ENCODE peak calls at places on chromosomes 16 and 17, in seven cellular contexts. Q is keratinocyte; N is hypothalamus; F is AG10803; L is GM18507; I is upper lobe of right lung; K is stimulated activated CD4-positive, alpha-beta T cell treated with anti-CD3 and anti-CD28 coated beads, TNF-alpha, amount 100 ng/mL, for 24 hours. M is an unnamed sample.

GRCh38 chr17:7098802-7099459 is 15.7 kb downstream of the ASGR2 start:
- DNase-seq in K (no peak), Q (no peak), I (no peak), N (no peak), L (no peak), F (no peak), M (no peak)

GRCh38 chr16:53159781-53160436 is 105.1 kb downstream of the CHD9 start:
- DNase-seq in L (peak; percentile 7), K (peak; percentile 3), N (no peak), Q (no peak), F (peak; percentile 54), I (no peak), M (no peak)

GRCh38 chr17:72358465-72358864 is 237.6 kb downstream of the SOX9 start:
- DNase-seq in F (peak; percentile 88), L (no peak), Q (no peak), I (no peak), N (no peak), K (no peak), M (no peak)

GRCh38 chr17:27782791-27783206 is 17.5 kb downstream of the NOS2 start:
- DNase-seq in I (no peak), F (no peak), K (no peak), L (no peak), Q (no peak), N (no peak), M (no peak)

GRCh38 chr17:50900383-50900892 is 34.3 kb upstream of the TOB1 start:
- DNase-seq in N (no peak), I (no peak), Q (no peak), K (no peak), L (no peak), F (no peak), M (no peak)

GRCh38 chr16:8173111-8173644 is 417.1 kb downstream of the TMEM114 start:
- DNase-seq in Q (peak; percentile 7), L (no peak), K (no peak), F (peak; percentile 39), I (peak; percentile 77), N (peak; percentile 24), M (peak; percentile 74)

GRCh38 chr16:73124097-73124652 is 76.2 kb upstream of the ZFHX3 start:
- DNase-seq in F (no peak), L (no peak), N (no peak), I (no peak), Q (no peak), K (no peak), M (no peak)

GRCh38 chr17:63567229-63567628 is 17.0 kb downstream of the DCAF7 start:
- DNase-seq in Q (no peak), L (no peak), K (no peak), I (no peak), F (no peak), N (no peak), M (no peak)

GRCh38 chr16:68079616-68080344 is 5.4 kb upstream of the NFATC3 start:
- DNase-seq in K (peak; percentile 37), L (peak; percentile 26), Q (no peak), I (peak; percentile 88), N (peak; percentile 13), F (no peak), M (no peak)

GRCh38 chr17:46057366-46057765 is 58.3 kb downstream of the STH start:
- DNase-seq in N (no peak), L (no peak), F (no peak), Q (no peak), K (no peak), I (no peak), M (no peak)

GRCh38 chr17:67438669-67439068 is 61.6 kb downstream of the PITPNC1 start:
- DNase-seq in Q (no peak), N (no peak), L (no peak), K (no peak), F (no peak), I (no peak), M (no peak)

GRCh38 chr17:17549732-17550366 is 41.7 kb downstream of the PEMT start:
- DNase-seq in I (no peak), N (no peak), L (no peak), K (no peak), F (no peak), Q (no peak), M (no peak)

GRCh38 chr16:11585460-11586374 is 1.0 kb downstream of the LITAF start:
- DNase-seq in N (no peak), F (no peak), I (peak; percentile 73), K (no peak), L (no peak), Q (no peak), M (no peak)

GRCh38 chr16:48075398-48075797 is 80.4 kb downstream of the ABCC12 start:
- DNase-seq in L (no peak), F (peak; percentile 73), N (no peak), Q (no peak), K (no peak), I (no peak), M (no peak)

GRCh38 chr17:77433385-77434135 is 292.8 kb downstream of the SEC14L1 start:
- DNase-seq in I (no peak), K (no peak), F (peak; percentile 69), L (no peak), Q (no peak), N (no peak), M (no peak)

GRCh38 chr17:71260366-71260765 is 860.5 kb upstream of the SOX9 start:
- DNase-seq in L (no peak), I (no peak), N (no peak), K (no peak), Q (no peak), F (peak; percentile 48), M (no peak)

GRCh38 chr17:33053641-33054040 is 62.0 kb downstream of the SPACA3 start:
- DNase-seq in Q (no peak), I (no peak), L (no peak), N (no peak), F (no peak), K (no peak), M (no peak)

GRCh38 chr17:17191346-17191792 is 14.8 kb downstream of the PLD6 start:
- DNase-seq in I (no peak), N (no peak), L (no peak), K (no peak), F (peak; percentile 77), Q (no peak), M (no peak)

GRCh38 chr16:54268340-54268739 is 18.2 kb downstream of the IRX3 start:
- DNase-seq in N (no peak), Q (no peak), L (no peak), K (no peak), I (no peak), F (no peak), M (no peak)

GRCh38 chr17:34249497-34249877 is 5.6 kb upstream of the CCL2 start:
- DNase-seq in K (no peak), Q (no peak), L (no peak), I (no peak), N (no peak), F (no peak), M (no peak)

GRCh38 chr16:79283578-79283977 is 317.0 kb downstream of the MAF start:
- DNase-seq in K (no peak), Q (no peak), F (no peak), L (no peak), N (no peak), I (no peak), M (no peak)

GRCh38 chr17:80883831-80884735 is 107.6 kb upstream of the CHMP6 start:
- DNase-seq in K (no peak), N (no peak), Q (no peak), F (no peak), I (no peak), L (no peak), M (no peak)

GRCh38 chr17:31522284-31522931 is 130.9 kb downstream of the RAB11FIP4 start:
- DNase-seq in Q (no peak), N (no peak), K (no peak), F (no peak), L (no peak), I (no peak), M (no peak)

GRCh38 chr17:248337-249235 is 67.1 kb upstream of the DOC2B start:
- DNase-seq in L (no peak), F (no peak), N (no peak), K (no peak), I (peak; percentile 65), Q (no peak), M (peak; percentile 1)

M was measured in dorsolateral prefrontal cortex.